ENCODE peak calls at places on chromosome 1, in five cellular contexts. W is body of pancreas; B is fibroblast of lung; A is brain microvascular endothelial cell; M is CD4-positive, alpha-beta memory T cell. Y is an unnamed sample.

GRCh38 chr1:18012686-18013085 is 94.9 kb upstream of the IGSF21 start:
- DNase-seq in W (no peak), B (no peak), A (no peak), M (no peak), Y (no peak)

GRCh38 chr1:64171797-64172281 is 31.6 kb upstream of the UBE2U start:
- DNase-seq in W (no peak), B (peak; percentile 83), A (peak; percentile 64), M (no peak), Y (no peak)

GRCh38 chr1:211829343-211830054 is 1.1 kb downstream of the LPGAT1 start:
- DNase-seq in W (peak; percentile 42), B (peak; percentile 28), A (no peak), M (no peak), Y (no peak)

GRCh38 chr1:162193815-162194214 is 124.3 kb downstream of the NOS1AP start:
- DNase-seq in W (no peak), B (no peak), A (no peak), M (no peak), Y (no peak)

GRCh38 chr1:47823016-47823843 is 174.0 kb downstream of the TRABD2B start:
- DNase-seq in W (no peak), B (no peak), A (no peak), M (no peak), Y (no peak)

GRCh38 chr1:171188388-171189266 is 3.5 kb downstream of the FMO2 start:
- DNase-seq in W (peak; percentile 72), B (peak; percentile 37), A (peak; percentile 46), M (peak; percentile 36), Y (peak; percentile 20)

GRCh38 chr1:8497196-8497878 is 179.4 kb downstream of the SLC45A1 start:
- DNase-seq in W (no peak), B (no peak), A (no peak), M (no peak), Y (no peak)

GRCh38 chr1:22760453-22760852 is 49.8 kb downstream of the EPHB2 start:
- DNase-seq in W (no peak), B (no peak), A (no peak), M (no peak), Y (no peak)

GRCh38 chr1:21922103-21923014 is 14.8 kb downstream of the HSPG2 start:
- DNase-seq in W (no peak), B (no peak), A (no peak), M (no peak), Y (no peak)

GRCh38 chr1:55747285-55747890 is 532.2 kb upstream of the USP24 start:
- DNase-seq in W (no peak), B (peak; percentile 25), A (no peak), M (no peak), Y (peak; percentile 53)

GRCh38 chr1:30697571-30697970 is 25.8 kb downstream of the MATN1 start:
- DNase-seq in W (no peak), B (no peak), A (no peak), M (no peak), Y (no peak)

GRCh38 chr1:215957692-215958091 is 390.6 kb downstream of the KCTD3 start:
- DNase-seq in W (no peak), B (peak; percentile 13), A (no peak), M (no peak), Y (no peak)

GRCh38 chr1:119506941-119507340 is at the start of gene HSD3B1:
- DNase-seq in W (no peak), B (no peak), A (no peak), M (no peak), Y (no peak)

GRCh38 chr1:23896491-23896890 is 16.7 kb downstream of the CNR2 start:
- DNase-seq in W (no peak), B (no peak), A (no peak), M (no peak), Y (no peak)
- H3K27ac ChIP-seq in W (no peak overlapping the region), B (no peak overlapping the region), A (no peak overlapping the region), M (no peak overlapping the region), Y (no peak overlapping the region)

DNA sequence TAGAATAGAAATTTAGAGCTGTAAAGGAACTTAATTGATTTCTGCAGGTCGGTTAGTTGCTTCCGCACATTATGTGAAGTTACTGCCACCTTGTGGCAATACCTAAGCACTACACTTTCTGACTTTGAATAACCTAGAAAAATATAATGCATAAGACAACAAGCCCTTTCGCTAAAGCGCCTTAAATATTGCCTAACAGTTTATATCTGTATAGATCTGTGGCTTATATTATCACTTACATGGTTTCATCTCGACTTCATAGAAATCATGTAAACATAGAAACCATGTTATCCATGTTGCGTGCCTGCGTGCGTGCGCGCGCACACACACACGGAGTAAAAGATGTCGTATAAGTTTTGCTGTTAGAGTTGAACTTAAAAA is 10.9 kb upstream of the IFI16 start:
- DNase-seq in W (peak; percentile 54), B (peak; percentile 48), A (peak; percentile 46), M (peak; percentile 63), Y (peak; percentile 18)
- H3K4me3 ChIP-seq in W (no peak overlapping the region), B (peak overlapping the region; percentile 70), A (peak overlapping the region; percentile 60), M (no peak overlapping the region), Y (peak overlapping the region; percentile 69)

DNA sequence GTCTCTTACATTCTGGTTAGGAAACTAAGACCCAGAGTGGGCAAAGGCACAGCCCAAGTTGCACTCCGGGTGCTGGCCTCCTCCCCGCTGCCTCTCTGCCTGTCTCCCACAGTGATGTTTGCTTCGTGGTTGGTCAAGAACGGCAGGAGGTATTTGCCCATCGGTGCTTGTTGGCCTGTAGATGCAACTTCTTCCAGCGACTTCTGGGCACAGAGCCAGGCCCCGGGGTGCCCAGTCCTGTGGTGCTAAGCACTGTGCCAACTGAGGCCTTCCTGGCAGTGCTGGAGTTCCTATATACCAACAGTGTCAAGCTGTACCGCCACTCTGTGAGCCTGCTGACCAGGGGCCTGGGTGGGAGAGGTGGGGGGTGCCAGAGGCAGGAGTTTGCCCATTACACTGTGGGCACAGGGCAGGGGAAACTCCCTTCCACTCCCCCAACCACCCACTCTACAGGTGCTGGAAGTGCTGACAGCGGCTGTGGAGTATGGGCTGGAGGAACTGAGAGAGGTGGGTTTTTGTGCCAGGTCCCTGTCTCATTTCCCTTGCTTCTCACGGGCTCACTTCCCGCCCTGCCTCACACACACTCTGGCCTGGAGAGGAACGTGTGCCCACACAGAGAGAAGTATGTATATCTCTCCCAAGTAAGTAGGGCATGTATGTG is 1.9 kb downstream of the BTBD19 start:
- DNase-seq in W (peak; percentile 80), B (peak; percentile 38), A (no peak), M (peak; percentile 67), Y (no peak)
- H3K27ac ChIP-seq in W (peak overlapping the region; percentile 91), B (peak overlapping the region; percentile 100), A (peak overlapping the region; percentile 99), M (peak overlapping the region; percentile 98), Y (peak overlapping the region; percentile 32)

GRCh38 chr1:115651391-115651790 is 9.6 kb downstream of the VANGL1 start:
- DNase-seq in W (no peak), B (no peak), A (no peak), M (no peak), Y (no peak)
- H3K4me3 ChIP-seq in W (no peak overlapping the region), B (no peak overlapping the region), A (no peak overlapping the region), M (no peak overlapping the region), Y (no peak overlapping the region)